ENCODE peak calls at places on chromosomes 16 and 17, in four cellular contexts. One of them, this sample, is unnamed. For H3K9me3 and H3K27me3, the result is how much of the 10 kb centered on the place peaks cover.

GRCh38 chr17:55086635-55087058 is 118.1 kb downstream of the STXBP4 start:
- DNase-seq in aorta: no peak
- DNase-seq in neural progenitor cell: no peak
- DNase-seq in right lobe of liver: no peak
- DNase-seq in this sample: no peak

GRCh38 chr16:63458842-63459241 is 1422.6 kb upstream of the CDH8 start:
- DNase-seq in neural progenitor cell: no peak
- DNase-seq in aorta: no peak
- DNase-seq in right lobe of liver: no peak
- DNase-seq in this sample: no peak

GRCh38 chr16:20347666-20348364 is 4.7 kb downstream of the UMOD start:
- DNase-seq in aorta: no peak
- DNase-seq in neural progenitor cell: no peak
- DNase-seq in right lobe of liver: no peak
- DNase-seq in this sample: no peak

GRCh38 chr16:20976568-20976967 is 76.0 kb downstream of the LYRM1 start:
- DNase-seq in aorta: no peak
- DNase-seq in right lobe of liver: no peak
- DNase-seq in neural progenitor cell: no peak
- DNase-seq in this sample: no peak

GRCh38 chr17:76687278-76688164 is 23.2 kb downstream of the MXRA7 start:
- DNase-seq in neural progenitor cell: no peak
- DNase-seq in aorta: peak
- DNase-seq in right lobe of liver: no peak
- DNase-seq in this sample: no peak

GRCh38 chr16:64047207-64047606 is 1074.7 kb downstream of the CDH11 start:
- DNase-seq in neural progenitor cell: no peak
- DNase-seq in right lobe of liver: no peak
- DNase-seq in aorta: no peak
- DNase-seq in this sample: no peak

GRCh38 chr17:7177210-7177953 is 1.8 kb downstream of the ASGR1 start:
- DNase-seq in right lobe of liver: peak
- DNase-seq in aorta: peak
- DNase-seq in neural progenitor cell: peak
- DNase-seq in this sample: peak

GRCh38 chr17:34291721-34292348 is 6.3 kb downstream of the CCL11 start:
- DNase-seq in right lobe of liver: no peak
- DNase-seq in aorta: no peak
- DNase-seq in neural progenitor cell: no peak
- DNase-seq in this sample: no peak

GRCh38 chr17:41654134-41654907 is 29.9 kb upstream of the KRT17 start:
- DNase-seq in right lobe of liver: no peak
- DNase-seq in aorta: no peak
- DNase-seq in neural progenitor cell: no peak
- DNase-seq in this sample: peak

GRCh38 chr16:58462997-58463891 is 36.7 kb upstream of the NDRG4 start:
- DNase-seq in right lobe of liver: no peak
- DNase-seq in neural progenitor cell: peak
- DNase-seq in aorta: no peak
- DNase-seq in this sample: no peak

GRCh38 chr16:11232852-11233726 is 22.9 kb downstream of the SOCS1 start:
- DNase-seq in right lobe of liver: no peak
- DNase-seq in neural progenitor cell: no peak
- DNase-seq in aorta: peak
- DNase-seq in this sample: peak

GRCh38 chr16:65226077-65226476 is 104.2 kb upstream of the CDH11 start:
- DNase-seq in right lobe of liver: no peak
- DNase-seq in aorta: no peak
- DNase-seq in neural progenitor cell: no peak
- DNase-seq in this sample: no peak

GRCh38 chr16:66293207-66293735 is 73.2 kb upstream of the CDH5 start:
- DNase-seq in right lobe of liver: peak
- DNase-seq in neural progenitor cell: no peak
- DNase-seq in aorta: no peak
- DNase-seq in this sample: no peak

GRCh38 chr16:86991679-86992078 is 325.5 kb downstream of the C16orf95 start:
- DNase-seq in neural progenitor cell: no peak
- DNase-seq in right lobe of liver: no peak
- DNase-seq in aorta: no peak
- DNase-seq in this sample: no peak

GRCh38 chr16:11089504-11090124 is 145.2 kb downstream of the CLEC16A start:
- DNase-seq in neural progenitor cell: no peak
- DNase-seq in aorta: no peak
- DNase-seq in right lobe of liver: no peak
- DNase-seq in this sample: no peak

GRCh38 chr16:11968577-11968976 is 3.6 kb downstream of the TNFRSF17 start:
- DNase-seq in aorta: no peak
- DNase-seq in right lobe of liver: no peak
- DNase-seq in neural progenitor cell: no peak
- DNase-seq in this sample: no peak

GRCh38 chr17:71830916-71831315 is 289.9 kb upstream of the SOX9 start:
- DNase-seq in aorta: no peak
- DNase-seq in right lobe of liver: no peak
- DNase-seq in neural progenitor cell: peak
- DNase-seq in this sample: no peak

GRCh38 chr17:4583796-4584124 is 569 bp upstream of the SMTNL2 start:
- DNase-seq in aorta: no peak
- DNase-seq in right lobe of liver: no peak
- DNase-seq in neural progenitor cell: peak
- DNase-seq in this sample: no peak

GRCh38 chr16:11973065-11973464 is 3.5 kb upstream of the SNX29 start:
- DNase-seq in neural progenitor cell: no peak
- DNase-seq in aorta: no peak
- DNase-seq in right lobe of liver: no peak
- DNase-seq in this sample: no peak

GRCh38 chr17:78117027-78117981 is 11.3 kb downstream of the TMC6 start:
- DNase-seq in right lobe of liver: peak
- DNase-seq in neural progenitor cell: peak
- DNase-seq in aorta: no peak
- DNase-seq in this sample: peak

GRCh38 chr16:1723450-1724147 is 17.6 kb downstream of the MAPK8IP3 start:
- DNase-seq in right lobe of liver: no peak
- DNase-seq in aorta: no peak
- DNase-seq in neural progenitor cell: peak
- DNase-seq in this sample: no peak

DNA sequence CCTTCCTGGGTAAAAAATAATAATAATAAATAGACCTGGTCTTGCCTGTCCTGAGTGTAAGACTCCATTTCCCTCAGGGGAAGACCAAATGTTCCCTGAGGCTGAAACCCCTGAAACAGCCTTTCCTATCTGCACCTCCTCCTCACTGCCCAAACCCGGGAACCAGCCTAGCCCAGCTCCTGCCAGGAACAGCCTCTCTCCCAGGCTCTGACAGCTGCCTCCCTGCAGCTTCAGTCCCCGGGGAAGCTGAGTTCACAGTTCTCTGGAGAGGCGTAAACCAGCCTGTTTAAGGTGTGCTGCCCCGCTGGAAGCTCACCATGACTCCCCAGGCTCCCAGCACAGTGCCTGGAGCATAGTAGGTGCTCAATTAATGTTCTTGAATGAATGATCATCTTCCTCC is 7.3 kb upstream of the CDT1 start:
- DNase-seq in right lobe of liver: no peak
- DNase-seq in aorta: no peak
- DNase-seq in neural progenitor cell: no peak
- DNase-seq in this sample: no peak
- H3K4me3 ChIP-seq in right lobe of liver: no peak
- H3K4me3 ChIP-seq in aorta: no peak
- H3K4me3 ChIP-seq in neural progenitor cell: no peak
- H3K4me3 ChIP-seq in this sample: no peak

DNA sequence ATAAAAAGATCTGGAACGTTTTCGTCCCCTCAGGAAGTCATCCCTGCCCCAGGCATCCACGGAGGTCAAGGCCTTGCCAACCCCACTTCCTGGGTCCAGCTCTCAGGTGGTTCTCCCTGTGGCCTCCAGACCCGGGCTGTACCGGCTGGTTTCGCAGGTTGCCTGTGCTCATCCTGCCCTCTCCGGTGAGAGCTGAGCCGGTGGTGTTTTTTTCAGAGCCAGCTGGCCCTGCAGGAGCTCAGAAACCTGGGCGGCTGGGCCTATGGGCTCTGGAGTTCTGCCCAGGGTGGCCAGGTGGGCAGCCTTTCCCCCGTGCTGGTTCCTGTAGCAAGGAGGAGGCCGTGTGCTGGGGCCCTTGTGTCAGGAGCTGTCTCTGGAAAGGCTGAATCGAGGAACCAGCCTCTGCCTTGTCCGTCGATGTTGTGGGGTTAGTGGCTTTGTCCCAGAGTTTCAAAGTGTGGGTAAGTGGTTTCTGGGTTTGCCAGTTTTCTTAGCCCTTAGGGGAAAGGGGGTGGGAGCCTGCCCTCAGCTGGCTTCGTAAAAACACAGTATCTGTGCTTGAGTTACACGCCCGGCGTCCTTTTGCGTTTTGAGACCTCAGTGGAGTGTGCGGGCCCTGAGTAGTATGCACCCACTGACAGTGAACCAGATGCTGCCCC is 23.6 kb downstream of the C16orf90 start:
- DNase-seq in right lobe of liver: no peak
- DNase-seq in aorta: no peak
- DNase-seq in neural progenitor cell: no peak
- DNase-seq in this sample: no peak
- H3K9me3 ChIP-seq in right lobe of liver: under half
- H3K9me3 ChIP-seq in aorta: under half
- H3K9me3 ChIP-seq in neural progenitor cell: under half
- H3K9me3 ChIP-seq in this sample: under half

GRCh38 chr17:82177276-82177675 is 35.4 kb downstream of the CCDC57 start:
- DNase-seq in aorta: no peak
- DNase-seq in neural progenitor cell: no peak
- DNase-seq in right lobe of liver: no peak
- DNase-seq in this sample: no peak

GRCh38 chr17:82179946-82180475 is 32.6 kb downstream of the CCDC57 start:
- DNase-seq in right lobe of liver: no peak
- DNase-seq in neural progenitor cell: no peak
- DNase-seq in aorta: peak
- DNase-seq in this sample: no peak

GRCh38 chr17:82179412-82179811 is 33.2 kb downstream of the CCDC57 start:
- DNase-seq in right lobe of liver: no peak
- DNase-seq in aorta: peak
- DNase-seq in neural progenitor cell: no peak
- DNase-seq in this sample: no peak

GRCh38 chr17:82177761-82178498 is 34.7 kb downstream of the CCDC57 start:
- DNase-seq in neural progenitor cell: no peak
- DNase-seq in aorta: peak
- DNase-seq in right lobe of liver: no peak
- DNase-seq in this sample: no peak

GRCh38 chr17:82178499-82179290 is 33.9 kb downstream of the CCDC57 start:
- DNase-seq in neural progenitor cell: no peak
- DNase-seq in right lobe of liver: no peak
- DNase-seq in aorta: peak
- DNase-seq in this sample: no peak
- H3K27me3 ChIP-seq in neural progenitor cell: under half
- H3K27me3 ChIP-seq in right lobe of liver: under half
- H3K27me3 ChIP-seq in aorta: under half
- H3K27me3 ChIP-seq in this sample: under half

GRCh38 chr16:81601601-81602251 is 157.1 kb downstream of the CMIP start:
- DNase-seq in neural progenitor cell: no peak
- DNase-seq in aorta: no peak
- DNase-seq in right lobe of liver: no peak
- DNase-seq in this sample: no peak
- H3K4me3 ChIP-seq in neural progenitor cell: no peak
- H3K4me3 ChIP-seq in aorta: no peak
- H3K4me3 ChIP-seq in right lobe of liver: no peak
- H3K4me3 ChIP-seq in this sample: no peak

This sample was measured in upper lobe of right lung.